ENCODE peak calls at places on chromosomes 5 and 9, in four cellular contexts. V, R, P and L are unnamed samples.

GRCh38 chr9:130213898-130214761 is 41.9 kb downstream of the NCS1 start:
- DNase-seq in V (no peak), P (no peak), R (peak), L (no peak)

GRCh38 chr5:167688731-167689130 is 602.7 kb upstream of the WWC1 start:
- DNase-seq in V (no peak), P (no peak), R (peak), L (no peak)

GRCh38 chr9:72592501-72593403 is 71.3 kb downstream of the TMC1 start:
- DNase-seq in R (peak), V (no peak), P (no peak), L (no peak)

GRCh38 chr5:171453056-171453725 is 33.7 kb downstream of the FGF18 start:
- DNase-seq in V (no peak), P (no peak), R (no peak), L (no peak)

GRCh38 chr5:127003798-127004495 is 26.4 kb downstream of the MARCHF3 start:
- DNase-seq in P (no peak), R (no peak), V (no peak), L (no peak)

GRCh38 chr5:174190073-174190675 is 144.7 kb downstream of the NSG2 start:
- DNase-seq in V (no peak), R (no peak), P (no peak), L (no peak)

GRCh38 chr5:31573494-31573893 is 41.4 kb downstream of the C5orf22 start:
- DNase-seq in P (no peak), R (no peak), V (no peak), L (no peak)

GRCh38 chr9:102101723-102102122 is 363.3 kb upstream of the GRIN3A start:
- DNase-seq in P (no peak), V (no peak), R (no peak), L (no peak)

GRCh38 chr9:135077497-135078200 is 9.8 kb upstream of the OLFM1 start:
- DNase-seq in R (peak), V (no peak), P (no peak), L (no peak)

GRCh38 chr9:21605489-21605931 is 123.4 kb upstream of the IFNE start:
- DNase-seq in P (peak), V (no peak), R (no peak), L (no peak)

GRCh38 chr9:33388110-33388994 is 14.0 kb downstream of the AQP7 start:
- DNase-seq in R (peak), V (no peak), P (no peak), L (no peak)

GRCh38 chr9:136599811-136600660 is 54.2 kb upstream of the NOTCH1 start:
- DNase-seq in P (no peak), R (no peak), V (no peak), L (no peak)

GRCh38 chr5:111107371-111107770 is 15.2 kb downstream of the WDR36 start:
- DNase-seq in V (no peak), P (no peak), R (no peak), L (no peak)

GRCh38 chr9:37262410-37262809 is 142.0 kb downstream of the ZCCHC7 start:
- DNase-seq in P (no peak), R (peak), V (no peak), L (no peak)

GRCh38 chr9:4630836-4631235 is 31.3 kb upstream of the PLPP6 start:
- DNase-seq in R (no peak), V (no peak), P (no peak), L (no peak)

GRCh38 chr9:87959916-87960581 is 14.3 kb downstream of the CDK20 start:
- DNase-seq in V (no peak), R (no peak), P (no peak), L (no peak)

GRCh38 chr9:26078706-26079105 is 400.5 kb upstream of the TUSC1 start:
- DNase-seq in P (no peak), V (no peak), R (no peak), L (no peak)

GRCh38 chr9:33162721-33163311 is 4.3 kb downstream of the B4GALT1 start:
- DNase-seq in R (no peak), V (peak), P (no peak), L (peak)

GRCh38 chr5:59182722-59183121 is 599.8 kb downstream of the RAB3C start:
- DNase-seq in V (no peak), R (no peak), P (no peak), L (no peak)

GRCh38 chr9:71681708-71682268 is 86.5 kb downstream of the CEMIP2 start:
- DNase-seq in P (no peak), R (no peak), V (no peak), L (no peak)

GRCh38 chr5:23208959-23209431 is 298.4 kb upstream of the PRDM9 start:
- DNase-seq in R (peak), P (peak), V (no peak), L (no peak)

GRCh38 chr5:65820373-65820772 is 98.4 kb downstream of the NLN start:
- DNase-seq in P (no peak), V (no peak), R (no peak), L (no peak)

GRCh38 chr9:86354882-86355399 is 731 bp upstream of the TUT7 start:
- DNase-seq in R (no peak), V (no peak), P (no peak), L (no peak)

GRCh38 chr9:79658926-79659325 is 87.2 kb downstream of the TLE4 start:
- DNase-seq in V (no peak), R (no peak), P (no peak), L (no peak)

GRCh38 chr9:99109522-99109921 is 4.6 kb downstream of the TGFBR1 start:
- DNase-seq in V (no peak), R (peak), P (no peak), L (no peak)

GRCh38 chr5:172445866-172446265 is 8.5 kb downstream of the SH3PXD2B start:
- DNase-seq in R (no peak), P (no peak), V (no peak), L (no peak)

GRCh38 chr9:3960661-3961144 is 339.2 kb downstream of the GLIS3 start:
- DNase-seq in P (peak), V (no peak), R (no peak), L (no peak)